ENCODE peak calls at places on chromosomes 3 and 15, in four cellular contexts. W is hepatocyte, Q is Karpas-422, G is GM23338. T is an unnamed sample. For H4K20me1, the result is how much of the 10 kb centered on the place peaks cover.

GRCh38 chr15:92012368-92012629 is 158.8 kb downstream of the SLCO3A1 start:
- DNase-seq in G (no peak), Q (no peak), W (no peak), T (no peak)

GRCh38 chr3:114789803-114790202 is 357.3 kb downstream of the ZBTB20 start:
- DNase-seq in Q (no peak), G (no peak), W (no peak), T (no peak)

GRCh38 chr3:12991481-12991837 is 81.8 kb downstream of the IQSEC1 start:
- DNase-seq in W (no peak), G (no peak), Q (no peak), T (no peak)

GRCh38 chr15:33735637-33736247 is 232.6 kb upstream of the CHRM5 start:
- DNase-seq in Q (peak), W (peak), G (peak), T (no peak)

GRCh38 chr3:123449092-123449985 is 449 bp upstream of the ADCY5 start:
- DNase-seq in W (peak), G (peak), Q (no peak), T (no peak)

GRCh38 chr3:78689378-78689777 is 1078.4 kb downstream of the ROBO1 start:
- DNase-seq in Q (no peak), W (no peak), G (no peak), T (no peak)

GRCh38 chr3:1404270-1404669 is 311.4 kb downstream of the CNTN6 start:
- DNase-seq in G (peak), Q (no peak), W (peak), T (no peak)

GRCh38 chr15:74958320-74958907 is 1.8 kb upstream of the RPP25 start:
- DNase-seq in G (peak), W (peak), Q (no peak), T (no peak)

GRCh38 chr3:147396709-147397046 is 9.7 kb downstream of the ZIC4 start:
- DNase-seq in Q (no peak), W (no peak), G (no peak), T (no peak)

GRCh38 chr3:4509983-4510755 is 17.0 kb downstream of the ITPR1 start:
- DNase-seq in G (no peak), W (no peak), Q (no peak), T (no peak)

GRCh38 chr15:49438970-49439631 is 16.1 kb downstream of the FGF7 start:
- DNase-seq in Q (peak), W (no peak), G (peak), T (no peak)

GRCh38 chr15:60788514-60789091 is 309.7 kb upstream of the ICE2 start:
- DNase-seq in W (no peak), Q (no peak), G (no peak), T (no peak)

GRCh38 chr3:133296315-133296917 is 103.4 kb upstream of the BFSP2 start:
- DNase-seq in Q (no peak), G (no peak), W (no peak), T (no peak)

GRCh38 chr15:60126661-60127060 is 122.5 kb downstream of the FOXB1 start:
- DNase-seq in W (no peak), Q (no peak), G (no peak), T (no peak)

GRCh38 chr3:10353661-10354372 is 32.9 kb upstream of the SEC13 start:
- DNase-seq in Q (no peak), W (no peak), G (no peak), T (no peak)

GRCh38 chr15:94951538-94951937 is 720.2 kb downstream of the MCTP2 start:
- DNase-seq in G (no peak), W (no peak), Q (no peak), T (no peak)

GRCh38 chr3:124118397-124118796 is 126.5 kb upstream of the ROPN1 start:
- DNase-seq in Q (no peak), G (no peak), W (no peak), T (no peak)

GRCh38 chr3:190790185-190790584 is 72.3 kb downstream of the GMNC start:
- DNase-seq in Q (no peak), W (no peak), G (no peak), T (no peak)

GRCh38 chr3:7382293-7383033 is 521.5 kb downstream of the GRM7 start:
- DNase-seq in W (peak), Q (no peak), G (no peak), T (no peak)

GRCh38 chr3:15513810-15514662 is 7.5 kb downstream of the COLQ start:
- DNase-seq in G (no peak), Q (no peak), W (no peak), T (no peak)

GRCh38 chr15:78989701-78990248 is 44.9 kb upstream of the CTSH start:
- DNase-seq in W (no peak), G (no peak), Q (no peak), T (no peak)

GRCh38 chr15:40307421-40308165 is at the start of gene PLCB2:
- DNase-seq in Q (peak), W (no peak), G (peak), T (no peak)

GRCh38 chr3:159265705-159266104 is 463.9 kb downstream of the MFSD1 start:
- DNase-seq in Q (no peak), W (no peak), G (no peak), T (no peak)

GRCh38 chr3:134291300-134292254 is 40.9 kb upstream of the RYK start:
- DNase-seq in Q (no peak), G (no peak), W (peak), T (no peak)

GRCh38 chr3:60855250-60855649 is 396.0 kb downstream of the FHIT start:
- DNase-seq in G (no peak), Q (no peak), W (no peak), T (no peak)

GRCh38 chr15:99932676-99933402 is 199.6 kb upstream of the LYSMD4 start:
- DNase-seq in Q (no peak), G (no peak), W (no peak), T (no peak)

GRCh38 chr3:94927175-94927574 is 864.3 kb downstream of the NSUN3 start:
- DNase-seq in Q (no peak), W (no peak), G (no peak), T (no peak)

GRCh38 chr15:79425591-79426295 is 6.4 kb upstream of the MINAR1 start:
- DNase-seq in W (no peak), G (no peak), Q (no peak), T (no peak)

GRCh38 chr3:122754867-122755835 is 38.5 kb downstream of the HSPBAP1 start:
- DNase-seq in G (peak), W (peak), Q (peak), T (no peak)

GRCh38 chr3:187919018-187919417 is 173.8 kb upstream of the BCL6 start:
- DNase-seq in Q (peak), G (no peak), W (no peak), T (no peak)

GRCh38 chr15:51775967-51776816 is 24.8 kb downstream of the TMOD2 start:
- DNase-seq in G (peak), Q (peak), W (peak), T (no peak)

GRCh38 chr15:77712438-77712837 is 79.7 kb upstream of the LINGO1 start:
- DNase-seq in G (peak), Q (no peak), W (no peak), T (no peak)

GRCh38 chr15:77709135-77709886 is 76.6 kb upstream of the LINGO1 start:
- DNase-seq in Q (no peak), W (no peak), G (no peak), T (no peak)

GRCh38 chr15:77713281-77713680 is 80.6 kb upstream of the LINGO1 start:
- DNase-seq in G (no peak), Q (no peak), W (no peak), T (no peak)

GRCh38 chr15:77710171-77710570 is 77.5 kb upstream of the LINGO1 start:
- DNase-seq in W (no peak), Q (no peak), G (no peak), T (no peak)

GRCh38 chr15:77710637-77711036 is 77.9 kb upstream of the LINGO1 start:
- DNase-seq in W (no peak), G (no peak), Q (no peak), T (no peak)
- H3K27ac ChIP-seq in W (no peak), G (no peak), Q (no peak), T (no peak)

DNA sequence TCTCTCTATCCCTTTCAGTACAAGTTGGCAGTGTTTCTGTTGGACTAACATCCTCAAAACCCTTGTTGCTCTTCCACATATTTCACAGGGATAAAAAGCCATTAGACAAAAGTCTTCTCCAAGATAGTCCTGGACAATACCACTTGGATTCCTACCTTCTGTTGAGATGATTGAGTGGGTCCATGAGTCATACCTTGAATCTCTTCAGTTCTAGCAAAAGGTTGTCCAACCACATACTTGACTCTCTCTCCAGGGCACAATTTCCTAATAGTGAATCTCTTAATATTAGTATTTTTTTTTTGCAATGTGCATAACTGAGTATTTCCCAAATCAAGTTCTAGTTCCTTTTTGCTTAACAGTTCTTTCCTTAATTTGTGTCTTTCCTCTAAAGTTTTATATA is 68.5 kb upstream of the NEO1 start:
- DNase-seq in Q (no peak), G (no peak), W (no peak), T (no peak)
- H4K20me1 ChIP-seq in Q (under half), G (under half), W (under half), T (under half)

DNA sequence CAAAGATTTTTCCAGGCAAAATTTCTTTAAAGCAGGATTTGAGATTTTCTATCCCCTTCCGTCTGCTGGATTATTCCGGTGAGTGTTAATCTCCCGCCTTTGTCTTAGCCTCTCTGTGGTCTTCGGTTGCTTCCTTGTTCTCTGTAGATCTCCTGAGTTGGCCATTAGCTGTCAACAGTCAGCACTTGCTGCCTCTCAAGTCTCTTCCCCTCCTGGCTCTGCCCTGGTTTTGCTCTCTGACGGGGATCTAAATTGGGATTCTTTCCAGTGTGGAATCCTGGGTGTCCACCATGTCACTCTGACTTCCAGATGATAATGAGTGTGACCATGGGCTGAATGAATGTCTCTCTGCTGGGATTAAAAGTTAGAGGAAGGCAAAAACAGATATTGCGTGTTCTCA is 121.5 kb downstream of the IGF1R start:
- DNase-seq in W (no peak), G (no peak), Q (no peak), T (no peak)
- H3K27ac ChIP-seq in W (no peak), G (peak), Q (no peak), T (no peak)

GRCh38 chr3:126714921-126715320 is 10.9 kb downstream of the CHCHD6 start:
- DNase-seq in Q (no peak), W (no peak), G (peak), T (no peak)
- H4K20me1 ChIP-seq in Q (half or more), W (under half), G (under half), T (under half)

GRCh38 chr3:126340596-126340942 is 16.6 kb downstream of the KLF15 start:
- DNase-seq in W (no peak), G (no peak), Q (no peak), T (no peak)

GRCh38 chr3:126337980-126338651 is 19.1 kb downstream of the KLF15 start:
- DNase-seq in Q (no peak), G (no peak), W (no peak), T (no peak)

GRCh38 chr3:126338796-126339241 is 18.4 kb downstream of the KLF15 start:
- DNase-seq in Q (no peak), W (no peak), G (no peak), T (no peak)

GRCh38 chr3:126340081-126340511 is 17.1 kb downstream of the KLF15 start:
- DNase-seq in W (no peak), Q (no peak), G (no peak), T (no peak)

DNA sequence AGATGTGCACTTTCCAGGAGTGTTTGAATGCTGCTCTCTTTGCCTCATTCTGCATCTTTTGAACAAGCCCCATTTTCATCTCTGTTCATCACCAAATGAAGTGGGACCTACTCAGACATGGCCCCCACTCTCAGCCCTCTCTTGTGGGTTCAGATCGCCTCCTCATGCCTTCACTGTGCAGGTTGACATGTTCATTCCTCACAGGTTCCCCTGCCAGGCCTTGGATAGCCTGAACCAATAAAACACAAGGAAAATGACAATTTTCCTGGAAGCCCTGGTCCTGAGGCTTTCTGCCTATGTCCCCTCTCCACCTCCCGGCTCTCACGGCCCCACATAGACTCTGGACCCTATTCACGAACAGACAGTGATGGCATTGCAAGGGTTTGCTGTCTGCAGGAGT is 17.7 kb downstream of the KLF15 start:
- DNase-seq in G (no peak), Q (no peak), W (no peak), T (no peak)
- H3K27ac ChIP-seq in G (no peak), Q (no peak), W (no peak), T (no peak)

GRCh38 chr15:90418627-90419026 is 30.6 kb downstream of the IQGAP1 start:
- DNase-seq in W (no peak), Q (no peak), G (no peak), T (no peak)
- H4K20me1 ChIP-seq in W (under half), Q (under half), G (under half), T (under half)

T was measured in keratinocyte.